ENCODE peak calls at places on chromosomes 1 and 21, in seven cellular contexts. One of them, this sample, is unnamed.

GRCh38 chr1:210800301-210800700 is 333.6 kb downstream of the KCNH1 start:
- DNase-seq in hepatocyte: no peak
- DNase-seq in HL-60: no peak
- DNase-seq in psoas muscle: no peak
- DNase-seq in left ventricle myocardium inferior: no peak
- DNase-seq in neural progenitor cell: no peak
- DNase-seq in lower lobe of right lung: no peak
- DNase-seq in this sample: no peak

GRCh38 chr21:15437873-15438272 is 291.9 kb upstream of the USP25 start:
- DNase-seq in hepatocyte: no peak
- DNase-seq in HL-60: peak
- DNase-seq in psoas muscle: no peak
- DNase-seq in left ventricle myocardium inferior: no peak
- DNase-seq in neural progenitor cell: no peak
- DNase-seq in lower lobe of right lung: no peak
- DNase-seq in this sample: no peak

GRCh38 chr1:168499094-168500049 is 44.4 kb downstream of the XCL2 start:
- DNase-seq in hepatocyte: no peak
- DNase-seq in HL-60: no peak
- DNase-seq in psoas muscle: no peak
- DNase-seq in left ventricle myocardium inferior: no peak
- DNase-seq in neural progenitor cell: no peak
- DNase-seq in lower lobe of right lung: no peak
- DNase-seq in this sample: no peak

GRCh38 chr21:31557956-31558838 is 101.3 kb upstream of the SOD1 start:
- DNase-seq in hepatocyte: peak
- DNase-seq in HL-60: no peak
- DNase-seq in psoas muscle: peak
- DNase-seq in left ventricle myocardium inferior: no peak
- DNase-seq in neural progenitor cell: peak
- DNase-seq in lower lobe of right lung: no peak
- DNase-seq in this sample: no peak

GRCh38 chr1:170711682-170712081 is 47.8 kb downstream of the PRRX1 start:
- DNase-seq in hepatocyte: no peak
- DNase-seq in HL-60: no peak
- DNase-seq in psoas muscle: no peak
- DNase-seq in left ventricle myocardium inferior: no peak
- DNase-seq in neural progenitor cell: no peak
- DNase-seq in lower lobe of right lung: no peak
- DNase-seq in this sample: no peak

GRCh38 chr1:145690587-145691558 is 16.3 kb downstream of the PDZK1 start:
- DNase-seq in hepatocyte: no peak
- DNase-seq in HL-60: no peak
- DNase-seq in psoas muscle: peak
- DNase-seq in left ventricle myocardium inferior: no peak
- DNase-seq in neural progenitor cell: no peak
- DNase-seq in lower lobe of right lung: no peak
- DNase-seq in this sample: no peak

GRCh38 chr1:19208710-19209438 is 1.2 kb downstream of the UBR4 start:
- DNase-seq in hepatocyte: no peak
- DNase-seq in HL-60: no peak
- DNase-seq in psoas muscle: no peak
- DNase-seq in left ventricle myocardium inferior: no peak
- DNase-seq in neural progenitor cell: no peak
- DNase-seq in lower lobe of right lung: no peak
- DNase-seq in this sample: no peak

GRCh38 chr1:1135339-1136111 is 19.6 kb upstream of the C1orf159 start:
- DNase-seq in hepatocyte: no peak
- DNase-seq in HL-60: no peak
- DNase-seq in psoas muscle: no peak
- DNase-seq in left ventricle myocardium inferior: no peak
- DNase-seq in neural progenitor cell: peak
- DNase-seq in lower lobe of right lung: no peak
- DNase-seq in this sample: no peak

GRCh38 chr21:39315603-39316002 is 2.2 kb upstream of the BRWD1 start:
- DNase-seq in hepatocyte: no peak
- DNase-seq in HL-60: no peak
- DNase-seq in psoas muscle: no peak
- DNase-seq in left ventricle myocardium inferior: no peak
- DNase-seq in neural progenitor cell: no peak
- DNase-seq in lower lobe of right lung: no peak
- DNase-seq in this sample: no peak

GRCh38 chr1:184385863-184386262 is 966 bp upstream of the C1orf21 start:
- DNase-seq in hepatocyte: no peak
- DNase-seq in HL-60: no peak
- DNase-seq in psoas muscle: no peak
- DNase-seq in left ventricle myocardium inferior: no peak
- DNase-seq in neural progenitor cell: peak
- DNase-seq in lower lobe of right lung: no peak
- DNase-seq in this sample: no peak

GRCh38 chr1:2258996-2259395 is 30.9 kb downstream of the SKI start:
- DNase-seq in hepatocyte: no peak
- DNase-seq in HL-60: no peak
- DNase-seq in psoas muscle: peak
- DNase-seq in left ventricle myocardium inferior: no peak
- DNase-seq in neural progenitor cell: no peak
- DNase-seq in lower lobe of right lung: no peak
- DNase-seq in this sample: no peak

GRCh38 chr1:183783896-183784637 is 20.9 kb upstream of the RGL1 start:
- DNase-seq in hepatocyte: peak
- DNase-seq in HL-60: no peak
- DNase-seq in psoas muscle: peak
- DNase-seq in left ventricle myocardium inferior: peak
- DNase-seq in neural progenitor cell: no peak
- DNase-seq in lower lobe of right lung: no peak
- DNase-seq in this sample: peak

GRCh38 chr1:155210304-155210703 is 1.8 kb downstream of the MTX1 start:
- DNase-seq in hepatocyte: no peak
- DNase-seq in HL-60: peak
- DNase-seq in psoas muscle: no peak
- DNase-seq in left ventricle myocardium inferior: no peak
- DNase-seq in neural progenitor cell: no peak
- DNase-seq in lower lobe of right lung: no peak
- DNase-seq in this sample: no peak

GRCh38 chr1:66681686-66682085 is 70.6 kb upstream of the DYNLT5 start:
- DNase-seq in hepatocyte: no peak
- DNase-seq in HL-60: no peak
- DNase-seq in psoas muscle: no peak
- DNase-seq in left ventricle myocardium inferior: no peak
- DNase-seq in neural progenitor cell: no peak
- DNase-seq in lower lobe of right lung: no peak
- DNase-seq in this sample: no peak

GRCh38 chr21:27787046-27787445 is 820.2 kb upstream of the ADAMTS5 start:
- DNase-seq in hepatocyte: peak
- DNase-seq in HL-60: no peak
- DNase-seq in psoas muscle: no peak
- DNase-seq in left ventricle myocardium inferior: no peak
- DNase-seq in neural progenitor cell: no peak
- DNase-seq in lower lobe of right lung: no peak
- DNase-seq in this sample: no peak

GRCh38 chr1:52632732-52633290 is at the start of gene SHISAL2A:
- DNase-seq in hepatocyte: peak
- DNase-seq in HL-60: no peak
- DNase-seq in psoas muscle: peak
- DNase-seq in left ventricle myocardium inferior: peak
- DNase-seq in neural progenitor cell: peak
- DNase-seq in lower lobe of right lung: peak
- DNase-seq in this sample: no peak

GRCh38 chr21:44874497-44875331 is 1.2 kb upstream of the PTTG1IP start:
- DNase-seq in hepatocyte: peak
- DNase-seq in HL-60: no peak
- DNase-seq in psoas muscle: peak
- DNase-seq in left ventricle myocardium inferior: peak
- DNase-seq in neural progenitor cell: peak
- DNase-seq in lower lobe of right lung: peak
- DNase-seq in this sample: peak

GRCh38 chr1:6911974-6912373 is 126.7 kb downstream of the CAMTA1 start:
- DNase-seq in hepatocyte: no peak
- DNase-seq in HL-60: no peak
- DNase-seq in psoas muscle: no peak
- DNase-seq in left ventricle myocardium inferior: no peak
- DNase-seq in neural progenitor cell: no peak
- DNase-seq in lower lobe of right lung: no peak
- DNase-seq in this sample: no peak

GRCh38 chr1:184504695-184505338 is 118.0 kb downstream of the C1orf21 start:
- DNase-seq in hepatocyte: no peak
- DNase-seq in HL-60: no peak
- DNase-seq in psoas muscle: no peak
- DNase-seq in left ventricle myocardium inferior: no peak
- DNase-seq in neural progenitor cell: peak
- DNase-seq in lower lobe of right lung: no peak
- DNase-seq in this sample: no peak

GRCh38 chr1:84403362-84403761 is 5.1 kb downstream of the DNASE2B start:
- DNase-seq in hepatocyte: no peak
- DNase-seq in HL-60: no peak
- DNase-seq in psoas muscle: no peak
- DNase-seq in left ventricle myocardium inferior: no peak
- DNase-seq in neural progenitor cell: no peak
- DNase-seq in lower lobe of right lung: no peak
- DNase-seq in this sample: no peak

GRCh38 chr21:45021428-45022347 is 52.7 kb upstream of the ADARB1 start:
- DNase-seq in hepatocyte: no peak
- DNase-seq in HL-60: no peak
- DNase-seq in psoas muscle: no peak
- DNase-seq in left ventricle myocardium inferior: no peak
- DNase-seq in neural progenitor cell: no peak
- DNase-seq in lower lobe of right lung: peak
- DNase-seq in this sample: no peak

GRCh38 chr1:154253671-154254070 is 18.8 kb upstream of the HAX1 start:
- DNase-seq in hepatocyte: no peak
- DNase-seq in HL-60: no peak
- DNase-seq in psoas muscle: no peak
- DNase-seq in left ventricle myocardium inferior: no peak
- DNase-seq in neural progenitor cell: no peak
- DNase-seq in lower lobe of right lung: no peak
- DNase-seq in this sample: no peak

GRCh38 chr1:195019385-195019784 is 1588.9 kb downstream of the KCNT2 start:
- DNase-seq in hepatocyte: no peak
- DNase-seq in HL-60: no peak
- DNase-seq in psoas muscle: no peak
- DNase-seq in left ventricle myocardium inferior: no peak
- DNase-seq in neural progenitor cell: peak
- DNase-seq in lower lobe of right lung: no peak
- DNase-seq in this sample: no peak

GRCh38 chr1:25740071-25740470 is 59.9 kb upstream of the SELENON start:
- DNase-seq in hepatocyte: no peak
- DNase-seq in HL-60: no peak
- DNase-seq in psoas muscle: no peak
- DNase-seq in left ventricle myocardium inferior: no peak
- DNase-seq in neural progenitor cell: no peak
- DNase-seq in lower lobe of right lung: peak
- DNase-seq in this sample: no peak

GRCh38 chr1:156475568-156476500 is 24.7 kb downstream of the MEF2D start:
- DNase-seq in hepatocyte: no peak
- DNase-seq in HL-60: peak
- DNase-seq in psoas muscle: peak
- DNase-seq in left ventricle myocardium inferior: peak
- DNase-seq in neural progenitor cell: no peak
- DNase-seq in lower lobe of right lung: no peak
- DNase-seq in this sample: peak

GRCh38 chr1:100627018-100627716 is 89.2 kb downstream of the GPR88 start:
- DNase-seq in hepatocyte: no peak
- DNase-seq in HL-60: no peak
- DNase-seq in psoas muscle: no peak
- DNase-seq in left ventricle myocardium inferior: no peak
- DNase-seq in neural progenitor cell: no peak
- DNase-seq in lower lobe of right lung: no peak
- DNase-seq in this sample: no peak
- H3K27ac ChIP-seq in hepatocyte: no peak
- H3K27ac ChIP-seq in HL-60: peak
- H3K27ac ChIP-seq in psoas muscle: no peak
- H3K27ac ChIP-seq in left ventricle myocardium inferior: peak
- H3K27ac ChIP-seq in neural progenitor cell: no peak
- H3K27ac ChIP-seq in lower lobe of right lung: peak
- H3K27ac ChIP-seq in this sample: no peak

DNA sequence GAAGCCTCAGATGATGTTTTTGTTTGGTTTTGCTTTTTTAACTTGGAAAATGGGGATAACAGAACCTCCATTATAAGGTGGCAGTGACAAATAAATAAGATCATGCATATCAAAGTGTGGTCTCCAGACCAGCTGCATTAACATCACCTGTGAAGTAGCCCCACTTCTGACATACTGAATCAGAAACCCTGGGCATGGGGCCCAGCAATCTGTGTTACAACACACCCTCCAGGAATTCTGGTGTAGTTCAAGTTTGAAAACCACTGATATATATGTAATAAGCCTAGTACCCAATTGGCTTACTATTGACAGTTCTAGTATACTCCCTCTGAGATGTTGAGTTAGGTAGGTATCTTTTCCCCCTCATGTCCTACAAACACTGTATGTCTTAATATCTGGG is 24.1 kb upstream of the RNF19B start:
- DNase-seq in hepatocyte: no peak
- DNase-seq in HL-60: no peak
- DNase-seq in psoas muscle: peak
- DNase-seq in left ventricle myocardium inferior: no peak
- DNase-seq in neural progenitor cell: no peak
- DNase-seq in lower lobe of right lung: peak
- DNase-seq in this sample: no peak
- H3K27ac ChIP-seq in hepatocyte: no peak
- H3K27ac ChIP-seq in HL-60: peak
- H3K27ac ChIP-seq in psoas muscle: peak
- H3K27ac ChIP-seq in left ventricle myocardium inferior: peak
- H3K27ac ChIP-seq in neural progenitor cell: no peak
- H3K27ac ChIP-seq in lower lobe of right lung: peak
- H3K27ac ChIP-seq in this sample: peak

DNA sequence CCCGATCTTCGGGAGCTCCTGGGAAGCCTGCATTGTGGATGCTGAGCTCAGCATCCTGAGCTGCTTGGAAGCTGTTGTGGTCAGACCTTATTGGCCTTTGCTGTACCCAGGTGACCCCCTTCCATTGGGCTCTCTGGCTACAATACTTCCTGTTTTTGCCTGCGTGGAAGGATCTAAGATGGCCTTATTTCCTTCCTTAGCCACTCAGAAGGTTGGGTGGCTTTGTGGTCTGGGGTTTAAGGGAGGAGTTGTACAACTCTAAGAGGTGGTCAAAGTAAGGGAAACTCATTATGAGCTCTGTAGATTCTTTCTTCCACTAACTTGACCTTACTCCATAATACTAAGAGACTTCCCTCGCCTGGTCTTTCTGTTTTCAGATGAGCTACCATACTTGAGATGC is 17.7 kb downstream of the PFKFB2 start:
- DNase-seq in hepatocyte: no peak
- DNase-seq in HL-60: no peak
- DNase-seq in psoas muscle: no peak
- DNase-seq in left ventricle myocardium inferior: no peak
- DNase-seq in neural progenitor cell: no peak
- DNase-seq in lower lobe of right lung: no peak
- DNase-seq in this sample: no peak
- H3K27ac ChIP-seq in hepatocyte: no peak
- H3K27ac ChIP-seq in HL-60: peak
- H3K27ac ChIP-seq in psoas muscle: no peak
- H3K27ac ChIP-seq in left ventricle myocardium inferior: peak
- H3K27ac ChIP-seq in neural progenitor cell: no peak
- H3K27ac ChIP-seq in lower lobe of right lung: no peak
- H3K27ac ChIP-seq in this sample: no peak

DNA sequence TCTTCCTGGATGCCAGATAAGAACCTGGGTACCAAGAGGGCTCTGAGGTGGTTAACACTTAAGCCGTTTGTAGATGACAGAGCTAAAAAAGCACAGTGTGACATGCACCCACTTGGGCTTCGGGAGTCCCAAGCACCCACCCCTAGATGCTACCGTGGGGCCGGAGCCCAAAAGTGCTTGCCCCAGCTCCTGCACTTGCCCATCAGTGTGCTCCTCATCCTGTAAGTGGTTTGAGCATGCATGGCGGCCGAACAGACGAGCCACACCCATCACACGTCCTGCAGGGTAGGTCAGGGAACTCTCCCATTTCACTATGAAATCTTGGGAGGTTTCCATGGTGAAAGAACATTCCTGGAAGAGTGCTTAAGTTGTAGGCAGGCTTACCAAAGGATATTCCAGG is 158.9 kb upstream of the TNR start:
- DNase-seq in hepatocyte: no peak
- DNase-seq in HL-60: no peak
- DNase-seq in psoas muscle: no peak
- DNase-seq in left ventricle myocardium inferior: no peak
- DNase-seq in neural progenitor cell: no peak
- DNase-seq in lower lobe of right lung: no peak
- DNase-seq in this sample: no peak
- H3K27ac ChIP-seq in hepatocyte: no peak
- H3K27ac ChIP-seq in HL-60: no peak
- H3K27ac ChIP-seq in psoas muscle: no peak
- H3K27ac ChIP-seq in left ventricle myocardium inferior: no peak
- H3K27ac ChIP-seq in neural progenitor cell: no peak
- H3K27ac ChIP-seq in lower lobe of right lung: no peak
- H3K27ac ChIP-seq in this sample: no peak